ENCODE peak calls at places on chromosomes 1 and 21, in five cellular contexts. X is IMR-90; W is neuronal stem cell; C is lower lobe of right lung; Y is CD8-positive, alpha-beta T cell. K is an unnamed sample.

GRCh38 chr1:207825719-207826556 is 74.1 kb downstream of the CD46 start:
- DNase-seq in X (peak; percentile 63), W (no peak), C (peak; percentile 90), Y (peak; percentile 77), K (peak; percentile 64)

GRCh38 chr1:19967808-19968207 is 11.6 kb downstream of the PLA2G2A start:
- DNase-seq in X (no peak), W (no peak), C (no peak), Y (no peak), K (no peak)

GRCh38 chr1:207069059-207069458 is 16.0 kb downstream of the PFKFB2 start:
- DNase-seq in X (no peak), W (no peak), C (no peak), Y (no peak), K (no peak)

GRCh38 chr21:37225440-37225839 is 41.7 kb downstream of the VPS26C start:
- DNase-seq in X (no peak), W (no peak), C (no peak), Y (peak; percentile 63), K (no peak)

GRCh38 chr1:212430955-212431394 is 1.7 kb upstream of the NENF start:
- DNase-seq in X (peak; percentile 53), W (no peak), C (no peak), Y (no peak), K (no peak)

GRCh38 chr1:33441088-33441745 is 10.3 kb upstream of the PHC2 start:
- DNase-seq in X (no peak), W (no peak), C (no peak), Y (no peak), K (no peak)

GRCh38 chr1:58819719-58820118 is 35.9 kb upstream of the JUN start:
- DNase-seq in X (peak; percentile 57), W (no peak), C (no peak), Y (no peak), K (no peak)

GRCh38 chr1:92461364-92462097 is 25.2 kb downstream of the GFI1 start:
- DNase-seq in X (no peak), W (no peak), C (no peak), Y (no peak), K (no peak)

GRCh38 chr1:60430375-60430774 is 356.8 kb upstream of the C1orf87 start:
- DNase-seq in X (no peak), W (no peak), C (no peak), Y (no peak), K (no peak)

GRCh38 chr1:244599937-244600350 is 53.0 kb upstream of the DESI2 start:
- DNase-seq in X (peak; percentile 98), W (no peak), C (no peak), Y (peak; percentile 31), K (no peak)

GRCh38 chr21:24590261-24590660 is 1017.0 kb downstream of the MRPL39 start:
- DNase-seq in X (no peak), W (no peak), C (no peak), Y (no peak), K (no peak)

GRCh38 chr1:203668401-203668800 is 41.8 kb downstream of the ATP2B4 start:
- DNase-seq in X (peak; percentile 58), W (no peak), C (no peak), Y (no peak), K (no peak)

GRCh38 chr1:48743480-48743879 is 33.2 kb downstream of the BEND5 start:
- DNase-seq in X (no peak), W (no peak), C (no peak), Y (no peak), K (no peak)

GRCh38 chr1:71785470-71785869 is 496.9 kb downstream of the NEGR1 start:
- DNase-seq in X (no peak), W (no peak), C (no peak), Y (no peak), K (no peak)

GRCh38 chr1:185477638-185478216 is 160.7 kb upstream of the IVNS1ABP start:
- DNase-seq in X (no peak), W (no peak), C (no peak), Y (no peak), K (no peak)

GRCh38 chr1:5686195-5686594 is 306.0 kb downstream of the NPHP4 start:
- DNase-seq in X (no peak), W (no peak), C (no peak), Y (no peak), K (no peak)

GRCh38 chr21:32806810-32807386 is 35.3 kb upstream of the PAXBP1 start:
- DNase-seq in X (peak; percentile 40), W (no peak), C (no peak), Y (no peak), K (no peak)

GRCh38 chr1:83796409-83796808 is 202.5 kb downstream of the TTLL7 start:
- DNase-seq in X (no peak), W (no peak), C (no peak), Y (no peak), K (no peak)

GRCh38 chr1:31335007-31335406 is 37.9 kb downstream of the FABP3 start:
- DNase-seq in X (peak; percentile 46), W (peak; percentile 12), C (no peak), Y (no peak), K (no peak)

GRCh38 chr1:41280189-41281032 is 38.3 kb upstream of the SCMH1 start:
- DNase-seq in X (no peak), W (no peak), C (no peak), Y (no peak), K (no peak)

GRCh38 chr1:246552110-246552509 is 14.0 kb downstream of the TFB2M start:
- DNase-seq in X (no peak), W (no peak), C (no peak), Y (no peak), K (no peak)

GRCh38 chr1:93779540-93780121 is 98.0 kb upstream of the BCAR3 start:
- DNase-seq in X (peak; percentile 92), W (no peak), C (no peak), Y (no peak), K (no peak)

GRCh38 chr1:210087058-210087457 is 145.5 kb upstream of the SERTAD4 start:
- DNase-seq in X (no peak), W (no peak), C (no peak), Y (no peak), K (no peak)

GRCh38 chr1:24641646-24642151 is 1.4 kb upstream of the SRRM1 start:
- DNase-seq in X (peak; percentile 16), W (no peak), C (peak; percentile 70), Y (peak; percentile 23), K (no peak)

GRCh38 chr21:39006653-39007417 is 176.4 kb downstream of the PSMG1 start:
- DNase-seq in X (no peak), W (no peak), C (peak; percentile 67), Y (no peak), K (no peak)

GRCh38 chr1:112172294-112172882 is 182.9 kb upstream of the KCND3 start:
- DNase-seq in X (peak; percentile 34), W (peak; percentile 77), C (no peak), Y (no peak), K (no peak)

GRCh38 chr1:24541711-24542346 is 14.1 kb upstream of the NCMAP start:
- DNase-seq in X (no peak), W (no peak), C (no peak), Y (no peak), K (no peak)

GRCh38 chr1:111784273-111784901 is 28.7 kb downstream of the DDX20 start:
- DNase-seq in X (no peak), W (no peak), C (no peak), Y (no peak), K (no peak)

GRCh38 chr21:32315511-32316362 is 17.1 kb downstream of the MRAP start:
- DNase-seq in X (no peak), W (no peak), C (no peak), Y (no peak), K (no peak)

GRCh38 chr1:117609471-117609911 is 3.6 kb downstream of the TENT5C start:
- DNase-seq in X (peak; percentile 41), W (no peak), C (no peak), Y (no peak), K (no peak)

GRCh38 chr1:27469334-27469733 is 20.6 kb downstream of the WASF2 start:
- DNase-seq in X (no peak), W (no peak), C (no peak), Y (no peak), K (no peak)

GRCh38 chr1:91511386-91511785 is 10.7 kb downstream of the CDC7 start:
- DNase-seq in X (peak; percentile 68), W (no peak), C (no peak), Y (no peak), K (no peak)

GRCh38 chr1:23529146-23530088 is 1.6 kb downstream of the E2F2 start:
- DNase-seq in X (no peak), W (no peak), C (no peak), Y (no peak), K (no peak)

GRCh38 chr1:43530483-43531452 is at the start of gene PTPRF:
- DNase-seq in X (peak; percentile 48), W (peak; percentile 46), C (peak; percentile 79), Y (no peak), K (no peak)

GRCh38 chr1:179822107-179822506 is 55.5 kb downstream of the TOR1AIP2 start:
- DNase-seq in X (no peak), W (no peak), C (no peak), Y (no peak), K (no peak)

GRCh38 chr21:26850116-26850643 is 5.0 kb upstream of the ADAMTS1 start:
- DNase-seq in X (peak; percentile 59), W (peak; percentile 36), C (no peak), Y (no peak), K (no peak)

GRCh38 chr21:46562472-46562871 is 42.4 kb downstream of the S100B start:
- DNase-seq in X (no peak), W (no peak), C (peak; percentile 24), Y (peak; percentile 10), K (no peak)

GRCh38 chr21:46561448-46562095 is 43.3 kb downstream of the S100B start:
- DNase-seq in X (no peak), W (no peak), C (no peak), Y (peak; percentile 14), K (no peak)

GRCh38 chr21:46564391-46564790 is 40.5 kb downstream of the S100B start:
- DNase-seq in X (no peak), W (no peak), C (peak; percentile 23), Y (no peak), K (no peak)

GRCh38 chr21:46560568-46561447 is 44.1 kb downstream of the S100B start:
- DNase-seq in X (no peak), W (no peak), C (peak; percentile 37), Y (peak; percentile 22), K (no peak)

GRCh38 chr21:46562964-46563607 is 41.8 kb downstream of the S100B start:
- DNase-seq in X (no peak), W (no peak), C (peak; percentile 44), Y (no peak), K (no peak)
- H3K9me3 ChIP-seq in X (no peaks in the 10 kb centered on the region), W (no peaks in the 10 kb centered on the region), C (no peaks in the 10 kb centered on the region), Y (no peaks in the 10 kb centered on the region), K (no peaks in the 10 kb centered on the region)

GRCh38 chr1:86648255-86648654 is 56.1 kb upstream of the SH3GLB1 start:
- DNase-seq in X (peak; percentile 80), W (no peak), C (no peak), Y (no peak), K (no peak)
- H3K9me3 ChIP-seq in X (no peaks in the 10 kb centered on the region), W (no peaks in the 10 kb centered on the region), C (no peaks in the 10 kb centered on the region), Y (no peaks in the 10 kb centered on the region), K (no peaks in the 10 kb centered on the region)

GRCh38 chr1:238060046-238060445 is 169.3 kb upstream of the ZP4 start:
- DNase-seq in X (no peak), W (no peak), C (no peak), Y (no peak), K (no peak)
- H3K9me3 ChIP-seq in X (peaks cover 6% of the 10 kb centered on the region), W (peaks cover 10% of the 10 kb centered on the region), C (no peaks in the 10 kb centered on the region), Y (no peaks in the 10 kb centered on the region), K (peaks cover 3% of the 10 kb centered on the region)

GRCh38 chr1:79304131-79304530 is 297.6 kb upstream of the ADGRL4 start:
- DNase-seq in X (peak; percentile 30), W (no peak), C (no peak), Y (no peak), K (no peak)
- H3K9me3 ChIP-seq in X (no peaks in the 10 kb centered on the region), W (peaks cover 3% of the 10 kb centered on the region), C (no peaks in the 10 kb centered on the region), Y (no peaks in the 10 kb centered on the region), K (no peaks in the 10 kb centered on the region)

GRCh38 chr1:231153726-231154125 is 8.1 kb upstream of the TRIM67 start:
- DNase-seq in X (no peak), W (no peak), C (no peak), Y (no peak), K (no peak)
- H3K9me3 ChIP-seq in X (peaks cover 3% of the 10 kb centered on the region), W (no peaks in the 10 kb centered on the region), C (peaks cover 10% of the 10 kb centered on the region), Y (peaks cover 6% of the 10 kb centered on the region), K (no peaks in the 10 kb centered on the region)

K was measured in T-helper 17 cell.